ENCODE peak calls at places on chromosomes 3 and 15, in eight cellular contexts. N is K562, I is endothelial cell of umbilical vein, Y is H1, P is HCT116, H is GM12878, F is HepG2, L is SK-N-MC. J is an unnamed sample.

GRCh38 chr3:59775106-59775505 is 725.3 kb upstream of the CFAP20DC start:
- DNase-seq in N (no peak), I (no peak), Y (no peak), P (no peak), H (no peak), F (no peak), L (no peak), J (no peak)

GRCh38 chr15:73474785-73475184 is 31.8 kb downstream of the REC114 start:
- DNase-seq in N (no peak), I (no peak), Y (no peak), P (no peak), H (no peak), F (no peak), L (no peak), J (no peak)

GRCh38 chr15:45640610-45641009 is 5.8 kb downstream of the SQOR start:
- DNase-seq in N (no peak), I (peak), Y (no peak), P (peak), H (no peak), F (peak), L (no peak), J (no peak)

GRCh38 chr3:72368331-72368975 is 479.8 kb downstream of the SHQ1 start:
- DNase-seq in N (no peak), I (no peak), Y (no peak), P (no peak), H (no peak), F (no peak), L (no peak), J (no peak)

GRCh38 chr15:68399096-68400065 is 32.6 kb downstream of the ITGA11 start:
- DNase-seq in N (no peak), I (no peak), Y (peak), P (no peak), H (no peak), F (no peak), L (no peak), J (no peak)

GRCh38 chr3:136751259-136752045 is 726 bp downstream of the STAG1 start:
- DNase-seq in N (peak), I (peak), Y (peak), P (no peak), H (no peak), F (peak), L (no peak), J (peak)

GRCh38 chr15:74978503-74978902 is 16.9 kb upstream of the SCAMP5 start:
- DNase-seq in N (no peak), I (no peak), Y (no peak), P (no peak), H (no peak), F (no peak), L (no peak), J (no peak)

GRCh38 chr15:56325186-56325585 is 40.0 kb upstream of the TEX9 start:
- DNase-seq in N (no peak), I (no peak), Y (no peak), P (no peak), H (no peak), F (no peak), L (no peak), J (no peak)

GRCh38 chr3:42802876-42803799 is 1.2 kb downstream of the HIGD1A start:
- DNase-seq in N (peak), I (peak), Y (peak), P (no peak), H (no peak), F (peak), L (no peak), J (peak)

GRCh38 chr3:12479919-12480425 is 4.3 kb upstream of the TSEN2 start:
- DNase-seq in N (peak), I (peak), Y (peak), P (peak), H (no peak), F (peak), L (no peak), J (peak)

GRCh38 chr3:168081171-168081771 is 14.5 kb downstream of the GOLIM4 start:
- DNase-seq in N (no peak), I (no peak), Y (no peak), P (no peak), H (no peak), F (no peak), L (no peak), J (no peak)

GRCh38 chr3:132652640-132653270 is 6.9 kb downstream of the ACAD11 start:
- DNase-seq in N (no peak), I (no peak), Y (no peak), P (no peak), H (no peak), F (no peak), L (no peak), J (no peak)

GRCh38 chr15:70091649-70092461 is 5.9 kb downstream of the TLE3 start:
- DNase-seq in N (peak), I (peak), Y (no peak), P (no peak), H (no peak), F (peak), L (no peak), J (peak)

GRCh38 chr15:90907838-90908507 is 4.9 kb downstream of the MAN2A2 start:
- DNase-seq in N (no peak), I (no peak), Y (no peak), P (no peak), H (no peak), F (no peak), L (no peak), J (no peak)

GRCh38 chr15:27797765-27798164 is 301.4 kb downstream of the OCA2 start:
- DNase-seq in N (no peak), I (no peak), Y (no peak), P (no peak), H (no peak), F (no peak), L (no peak), J (no peak)

GRCh38 chr3:161854232-161854771 is 357.7 kb downstream of the OTOL1 start:
- DNase-seq in N (no peak), I (no peak), Y (peak), P (peak), H (no peak), F (peak), L (no peak), J (peak)

GRCh38 chr3:115038831-115039230 is 108.3 kb downstream of the ZBTB20 start:
- DNase-seq in N (no peak), I (no peak), Y (no peak), P (no peak), H (no peak), F (no peak), L (no peak), J (no peak)

GRCh38 chr3:156676467-156677119 is 2.2 kb downstream of the TIPARP start:
- DNase-seq in N (no peak), I (no peak), Y (no peak), P (no peak), H (no peak), F (no peak), L (no peak), J (no peak)

GRCh38 chr15:78075490-78076230 is 1.9 kb downstream of the TBC1D2B start:
- DNase-seq in N (no peak), I (peak), Y (no peak), P (no peak), H (no peak), F (peak), L (no peak), J (no peak)

GRCh38 chr3:14426305-14426620 is 23.9 kb downstream of the SLC6A6 start:
- DNase-seq in N (no peak), I (no peak), Y (no peak), P (no peak), H (no peak), F (no peak), L (no peak), J (no peak)

GRCh38 chr3:46208167-46208704 is at the start of gene CCR1:
- DNase-seq in N (no peak), I (no peak), Y (peak), P (peak), H (peak), F (peak), L (no peak), J (no peak)

GRCh38 chr15:92780816-92781215 is 119.3 kb upstream of the CHD2 start:
- DNase-seq in N (no peak), I (no peak), Y (no peak), P (no peak), H (no peak), F (no peak), L (no peak), J (peak)

GRCh38 chr15:87032291-87032690 is 952.6 kb downstream of the AGBL1 start:
- DNase-seq in N (no peak), I (no peak), Y (no peak), P (no peak), H (no peak), F (no peak), L (no peak), J (no peak)

GRCh38 chr15:48596415-48596814 is 49.1 kb downstream of the FBN1 start:
- DNase-seq in N (no peak), I (no peak), Y (no peak), P (no peak), H (peak), F (no peak), L (no peak), J (no peak)

GRCh38 chr3:179146911-179147570 is 1.1 kb upstream of the PIK3CA start:
- DNase-seq in N (peak), I (peak), Y (no peak), P (peak), H (peak), F (peak), L (peak), J (peak)

GRCh38 chr15:39997031-39997430 is 42.0 kb downstream of the SRP14 start:
- DNase-seq in N (no peak), I (no peak), Y (no peak), P (no peak), H (no peak), F (no peak), L (no peak), J (no peak)

GRCh38 chr3:151673974-151674373 is 59.8 kb upstream of the AADACL2 start:
- DNase-seq in N (peak), I (no peak), Y (no peak), P (no peak), H (no peak), F (no peak), L (no peak), J (no peak)

GRCh38 chr3:167876603-167877325 is 141.2 kb downstream of the SERPINI1 start:
- DNase-seq in N (no peak), I (no peak), Y (no peak), P (peak), H (no peak), F (no peak), L (no peak), J (no peak)

GRCh38 chr3:52188586-52189404 is 9.2 kb upstream of the ALAS1 start:
- DNase-seq in N (no peak), I (no peak), Y (no peak), P (no peak), H (no peak), F (peak), L (no peak), J (no peak)

GRCh38 chr3:73259841-73260240 is 198.4 kb downstream of the EBLN2 start:
- DNase-seq in N (no peak), I (no peak), Y (no peak), P (no peak), H (no peak), F (no peak), L (no peak), J (no peak)

GRCh38 chr3:58059349-58060321 is 51.4 kb downstream of the FLNB start:
- DNase-seq in N (no peak), I (peak), Y (no peak), P (no peak), H (no peak), F (peak), L (no peak), J (no peak)

GRCh38 chr3:149860881-149861280 is 47.9 kb downstream of the RNF13 start:
- DNase-seq in N (no peak), I (no peak), Y (no peak), P (no peak), H (no peak), F (no peak), L (peak), J (no peak)

GRCh38 chr3:195186041-195186709 is 84.8 kb downstream of the XXYLT1 start:
- DNase-seq in N (no peak), I (no peak), Y (no peak), P (no peak), H (no peak), F (no peak), L (no peak), J (no peak)

GRCh38 chr3:115899050-115899449 is 275.7 kb downstream of the GAP43 start:
- DNase-seq in N (no peak), I (no peak), Y (no peak), P (no peak), H (no peak), F (no peak), L (no peak), J (no peak)

GRCh38 chr3:170656293-170656692 is 70.4 kb upstream of the SLC7A14 start:
- DNase-seq in N (no peak), I (no peak), Y (no peak), P (no peak), H (no peak), F (no peak), L (no peak), J (no peak)

GRCh38 chr15:74332011-74332410 is 35.4 kb downstream of the CYP11A1 start:
- DNase-seq in N (no peak), I (no peak), Y (no peak), P (no peak), H (no peak), F (no peak), L (no peak), J (no peak)

GRCh38 chr15:80404719-80405553 is 754 bp downstream of the ARNT2 start:
- DNase-seq in N (no peak), I (no peak), Y (peak), P (no peak), H (no peak), F (no peak), L (no peak), J (peak)
- TF ChIP-seq POLR2AphosphoS5 in N (no peak), I (no peak), Y (no peak), P (no peak), H (no peak), F (no peak), L (no peak), J (peak)

GRCh38 chr15:60390931-60391501 is 6.8 kb downstream of the ANXA2 start:
- DNase-seq in N (no peak), I (peak), Y (no peak), P (peak), H (no peak), F (peak), L (no peak), J (no peak)
- H3K9ac ChIP-seq in N (no peak), I (peak), Y (no peak), P (peak), H (no peak), F (peak), L (peak), J (peak)

GRCh38 chr3:139296141-139296718 is 47.6 kb upstream of the MRPS22 start:
- DNase-seq in N (no peak), I (no peak), Y (no peak), P (no peak), H (no peak), F (no peak), L (no peak), J (no peak)

GRCh38 chr3:139293665-139294023 is 50.2 kb upstream of the MRPS22 start:
- DNase-seq in N (no peak), I (no peak), Y (no peak), P (no peak), H (no peak), F (no peak), L (no peak), J (no peak)

GRCh38 chr3:139292933-139293664 is 50.7 kb upstream of the MRPS22 start:
- DNase-seq in N (no peak), I (no peak), Y (no peak), P (no peak), H (no peak), F (peak), L (no peak), J (no peak)

GRCh38 chr3:139297588-139298311 is 46.1 kb upstream of the MRPS22 start:
- DNase-seq in N (no peak), I (no peak), Y (no peak), P (no peak), H (no peak), F (no peak), L (no peak), J (no peak)

DNA sequence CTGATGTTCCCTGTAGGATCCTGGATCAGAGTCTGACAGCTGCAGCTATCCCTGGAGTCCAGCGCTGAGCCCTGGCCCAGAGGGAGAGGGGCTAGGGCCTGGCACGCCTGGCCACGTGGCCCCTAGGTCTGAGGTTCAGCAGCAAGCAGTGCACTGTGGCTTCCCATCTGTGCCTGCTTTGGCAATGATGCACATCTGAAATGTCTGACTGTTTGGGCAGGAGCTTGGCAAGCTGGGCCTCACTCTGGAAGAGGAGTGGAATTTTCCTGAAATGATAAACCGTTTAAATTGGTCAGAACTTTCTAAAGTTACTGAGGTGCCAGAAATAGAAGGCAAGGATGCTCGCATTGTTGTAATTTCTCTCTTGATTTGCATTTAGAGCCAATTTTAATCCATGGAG is 48.8 kb upstream of the MRPS22 start:
- DNase-seq in N (no peak), I (no peak), Y (no peak), P (no peak), H (no peak), F (no peak), L (no peak), J (no peak)
- TF ChIP-seq POLR2AphosphoS5 in N (no peak), I (no peak), Y (no peak), P (no peak), H (no peak), F (no peak), L (no peak), J (no peak)

GRCh38 chr15:88620995-88621772 is at the start of gene AEN:
- DNase-seq in N (peak), I (peak), Y (peak), P (peak), H (peak), F (peak), L (no peak), J (peak)

GRCh38 chr15:88621789-88622604 is 857 bp downstream of the AEN start:
- DNase-seq in N (no peak), I (peak), Y (no peak), P (no peak), H (no peak), F (peak), L (no peak), J (no peak)

GRCh38 chr15:88623061-88623460 is 1.9 kb downstream of the AEN start:
- DNase-seq in N (no peak), I (peak), Y (no peak), P (peak), H (no peak), F (peak), L (no peak), J (no peak)

GRCh38 chr15:88623632-88624031 is 2.5 kb downstream of the AEN start:
- DNase-seq in N (no peak), I (no peak), Y (no peak), P (no peak), H (no peak), F (no peak), L (no peak), J (no peak)

DNA sequence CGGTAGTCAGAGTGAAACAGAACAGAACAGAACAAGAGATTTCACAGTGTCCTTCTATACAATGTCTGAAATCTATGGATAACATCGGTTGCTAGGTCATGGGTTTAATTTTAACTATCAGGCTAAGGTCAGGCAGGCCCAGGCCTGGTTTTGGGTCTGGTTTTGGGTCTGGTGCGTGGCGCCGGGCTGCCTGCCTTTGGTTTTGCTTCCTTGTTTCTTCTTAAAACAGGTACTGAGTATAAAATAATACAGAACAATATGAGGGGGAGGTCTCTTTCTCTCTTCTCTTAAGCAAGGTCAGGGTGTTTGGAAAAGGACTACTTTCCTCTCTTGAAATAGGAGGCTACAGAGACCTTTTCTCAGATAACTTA is 1.4 kb downstream of the AEN start:
- DNase-seq in N (no peak), I (no peak), Y (no peak), P (no peak), H (no peak), F (no peak), L (no peak), J (no peak)
- H3K9ac ChIP-seq in N (peak), I (peak), Y (peak), P (peak), H (peak), F (peak), L (peak), J (peak)